ENCODE peak calls at places on chromosomes 3 and 15, in four cellular contexts. U is breast epithelium, V is sigmoid colon, G is transverse colon. W is an unnamed sample.

GRCh38 chr3:161770532-161771386 is 274.2 kb downstream of the OTOL1 start:
- DNase-seq in U (no peak), V (no peak), G (no peak), W (no peak)

GRCh38 chr3:42188365-42188764 is 77.6 kb downstream of the CCK start:
- DNase-seq in G (no peak), U (no peak), V (peak; percentile 29), W (no peak)

GRCh38 chr15:90181781-90182180 is 19.3 kb upstream of the SEMA4B start:
- DNase-seq in U (no peak), V (no peak), G (no peak), W (no peak)

GRCh38 chr3:138331143-138331894 is 1.7 kb upstream of the NME9 start:
- DNase-seq in V (no peak), U (no peak), G (no peak), W (no peak)

GRCh38 chr3:31980530-31981205 is 394 bp downstream of the OSBPL10 start:
- DNase-seq in V (peak; percentile 69), G (peak; percentile 81), U (peak; percentile 69), W (peak; percentile 30)

GRCh38 chr3:48130321-48130881 is 57.8 kb downstream of the CDC25A start:
- DNase-seq in G (peak; percentile 20), V (peak; percentile 85), U (no peak), W (no peak)

GRCh38 chr3:128742821-128743594 is 17.0 kb downstream of the RAB7A start:
- DNase-seq in U (no peak), G (no peak), V (no peak), W (no peak)

GRCh38 chr15:62407962-62408361 is 242.9 kb upstream of the C2CD4B start:
- DNase-seq in G (no peak), V (no peak), U (no peak), W (no peak)

GRCh38 chr3:87175662-87176230 is 51.4 kb upstream of the CHMP2B start:
- DNase-seq in U (no peak), V (no peak), G (no peak), W (no peak)

GRCh38 chr15:89909611-89910010 is 3.1 kb downstream of the ARPIN start:
- DNase-seq in G (no peak), V (no peak), U (no peak), W (no peak)

GRCh38 chr3:181703701-181704420 is 7.9 kb upstream of the SOX2 start:
- DNase-seq in G (no peak), V (no peak), U (no peak), W (no peak)

GRCh38 chr3:15557511-15557946 is 36.0 kb upstream of the COLQ start:
- DNase-seq in G (peak; percentile 66), U (no peak), V (no peak), W (no peak)

GRCh38 chr15:25183581-25184330 is 229.0 kb downstream of the SNRPN start:
- DNase-seq in G (no peak), V (peak; percentile 36), U (no peak), W (no peak)

GRCh38 chr3:44326035-44326434 is 12.5 kb upstream of the TCAIM start:
- DNase-seq in U (no peak), G (no peak), V (no peak), W (no peak)

GRCh38 chr3:141777957-141778813 is 15.0 kb downstream of the GRK7 start:
- DNase-seq in G (no peak), U (no peak), V (no peak), W (no peak)

GRCh38 chr15:77499087-77499765 is 78.5 kb downstream of the HMG20A start:
- DNase-seq in V (no peak), U (no peak), G (no peak), W (no peak)

GRCh38 chr3:42705962-42706585 is 3.5 kb upstream of the HHATL start:
- DNase-seq in G (no peak), U (peak; percentile 22), V (peak; percentile 41), W (no peak)

GRCh38 chr15:85920926-85921325 is 126.2 kb upstream of the KLHL25 start:
- DNase-seq in G (no peak), V (no peak), U (no peak), W (no peak)

GRCh38 chr15:78065973-78066946 is 11.3 kb downstream of the TBC1D2B start:
- DNase-seq in G (no peak), U (no peak), V (peak; percentile 65), W (no peak)

GRCh38 chr3:76083992-76084391 is 298.6 kb upstream of the ZNF717 start:
- DNase-seq in G (no peak), V (no peak), U (no peak), W (no peak)

GRCh38 chr15:68672781-68673205 is 94.0 kb downstream of the CORO2B start:
- DNase-seq in U (no peak), G (no peak), V (peak; percentile 45), W (no peak)

GRCh38 chr3:99114565-99115291 is 213.2 kb upstream of the DCBLD2 start:
- DNase-seq in G (no peak), V (no peak), U (no peak), W (no peak)

GRCh38 chr3:155012584-155012983 is 67.5 kb upstream of the MME start:
- DNase-seq in U (no peak), V (no peak), G (no peak), W (no peak)

GRCh38 chr3:60431599-60431958 is 819.7 kb downstream of the FHIT start:
- DNase-seq in U (no peak), V (no peak), G (no peak), W (no peak)

GRCh38 chr3:51224283-51224682 is 160.8 kb upstream of the MANF start:
- DNase-seq in G (no peak), V (no peak), U (no peak), W (no peak)

GRCh38 chr3:185711255-185711870 is 113.5 kb downstream of the IGF2BP2 start:
- DNase-seq in V (no peak), U (no peak), G (no peak), W (no peak)

GRCh38 chr3:139227165-139227564 is 116.7 kb upstream of the MRPS22 start:
- DNase-seq in G (no peak), U (no peak), V (no peak), W (no peak)

GRCh38 chr3:179464296-179465092 is 13.2 kb upstream of the GNB4 start:
- DNase-seq in G (no peak), U (peak; percentile 80), V (no peak), W (no peak)

GRCh38 chr3:142723968-142724681 is at the start of gene TRPC1:
- DNase-seq in G (peak; percentile 26), U (peak; percentile 58), V (peak; percentile 88), W (peak; percentile 82)

GRCh38 chr3:129224984-129225393 is 24.4 kb upstream of the COPG1 start:
- DNase-seq in U (peak; percentile 76), G (peak; percentile 83), V (peak; percentile 91), W (no peak)

DNA sequence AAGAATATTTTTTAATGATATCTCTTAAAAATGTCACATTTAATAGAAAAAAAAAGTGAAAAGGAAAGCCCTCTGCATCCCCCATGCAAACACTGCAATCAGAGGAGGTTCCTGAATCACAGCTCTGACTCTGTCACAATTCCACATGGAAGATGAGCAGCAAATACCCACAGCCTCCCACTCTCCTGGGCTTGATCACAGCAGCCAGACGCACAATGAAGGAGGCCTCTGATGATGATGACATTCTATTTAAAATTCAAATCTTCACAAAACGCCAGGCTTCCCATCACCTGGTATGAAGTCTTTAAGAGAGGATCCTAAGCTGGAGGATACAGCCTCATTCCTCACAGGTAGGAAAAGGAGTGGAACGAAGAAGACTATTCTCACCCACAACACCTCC is 9.1 kb upstream of the DIS3L start:
- DNase-seq in G (no peak), U (no peak), V (no peak), W (no peak)
- TF ChIP-seq POLR2AphosphoS5 in G (no peak), U (no peak), V (no peak), W (no peak)

GRCh38 chr3:107408513-107408912 is 31.3 kb downstream of the CCDC54 start:
- DNase-seq in G (no peak), V (no peak), U (no peak), W (no peak)

GRCh38 chr3:107409365-107409764 is 32.1 kb downstream of the CCDC54 start:
- DNase-seq in V (no peak), G (no peak), U (no peak), W (no peak)

GRCh38 chr3:107411779-107412178 is 34.5 kb downstream of the CCDC54 start:
- DNase-seq in G (no peak), U (no peak), V (no peak), W (no peak)

GRCh38 chr3:107412376-107412775 is 35.1 kb downstream of the CCDC54 start:
- DNase-seq in U (no peak), G (no peak), V (peak; percentile 63), W (no peak)

GRCh38 chr3:107410606-107411005 is 33.4 kb downstream of the CCDC54 start:
- DNase-seq in G (no peak), V (no peak), U (no peak), W (no peak)
- TF ChIP-seq POLR2A in G (no peak), V (no peak), U (no peak), W (no peak)

GRCh38 chr3:107430214-107431047 is 53.2 kb downstream of the CCDC54 start:
- DNase-seq in U (no peak), G (peak; percentile 14), V (no peak), W (no peak)

GRCh38 chr3:107432646-107433045 is 55.4 kb downstream of the CCDC54 start:
- DNase-seq in V (no peak), U (no peak), G (no peak), W (no peak)

GRCh38 chr3:107431048-107431297 is 53.7 kb downstream of the CCDC54 start:
- DNase-seq in U (peak; percentile 55), V (peak; percentile 70), G (peak; percentile 45), W (no peak)

GRCh38 chr3:107432013-107432515 is 54.8 kb downstream of the CCDC54 start:
- DNase-seq in U (no peak), G (peak; percentile 13), V (no peak), W (no peak)

GRCh38 chr3:107431298-107432012 is 54.2 kb downstream of the CCDC54 start:
- DNase-seq in U (peak; percentile 73), V (peak; percentile 86), G (peak; percentile 68), W (peak; percentile 34)
- TF ChIP-seq POLR2AphosphoS5 in U (peak; percentile 64), V (no peak), G (peak; percentile 57), W (no peak)

GRCh38 chr15:65869127-65869953 is at the start of gene RAB11A:
- DNase-seq in U (peak; percentile 92), V (peak; percentile 98), G (peak; percentile 96), W (peak; percentile 86)
- TF ChIP-seq POLR2A in U (peak; percentile 96), V (peak; percentile 93), G (peak; percentile 98), W (peak; percentile 94)

DNA sequence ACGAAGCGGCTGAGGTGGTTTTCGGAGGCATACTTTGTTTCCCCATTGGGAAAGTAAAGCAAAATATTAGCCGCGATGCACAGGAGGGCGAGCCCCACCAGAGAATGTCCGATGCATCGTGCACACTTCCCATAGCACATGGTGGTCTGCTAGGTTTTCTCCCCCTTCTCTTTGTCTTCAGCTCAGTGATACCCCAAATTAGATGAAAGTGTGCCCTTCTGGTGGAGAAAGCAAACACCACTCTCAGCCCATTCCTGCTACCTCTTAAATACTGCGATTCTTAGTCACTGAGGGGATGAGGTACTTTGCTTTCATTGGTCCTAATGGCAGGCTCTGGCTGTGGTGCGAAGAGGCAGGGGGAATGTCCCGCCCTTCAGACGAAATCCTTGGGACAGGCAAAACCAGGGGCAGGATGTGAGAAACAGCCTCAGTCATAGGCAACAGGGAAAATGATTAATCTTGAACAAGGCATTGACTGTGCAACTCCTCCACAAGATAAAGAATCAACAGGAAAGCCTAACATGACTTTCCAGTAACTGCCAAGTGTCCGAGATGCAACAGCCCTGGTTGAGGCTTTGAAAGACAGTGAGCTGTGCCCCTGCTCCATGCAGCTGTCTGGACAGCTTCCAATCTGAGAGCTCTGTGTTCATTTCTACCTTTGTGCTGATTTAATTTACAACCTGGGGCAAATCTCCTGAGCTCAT is at the start of gene TM4SF1:
- DNase-seq in U (peak; percentile 72), G (peak; percentile 57), V (peak; percentile 62), W (no peak)
- TF ChIP-seq POLR2AphosphoS5 in U (peak; percentile 96), G (peak; percentile 75), V (peak; percentile 42), W (no peak)